ENCODE peak calls at places on chromosomes 4 and X, in seven cellular contexts. One of them, this sample, is unnamed.

GRCh38 chr4:181176306-181176705 is 1066.9 kb upstream of the TENM3 start:
- DNase-seq in body of pancreas: no peak
- DNase-seq in aorta: no peak
- DNase-seq in lower lobe of right lung: no peak
- DNase-seq in right atrium auricular region: no peak
- DNase-seq in mesenchymal stem cell: no peak
- DNase-seq in left ventricle myocardium inferior: no peak
- DNase-seq in this sample: no peak

GRCh38 chr4:32022071-32022470 is 1301.9 kb downstream of the PCDH7 start:
- DNase-seq in body of pancreas: no peak
- DNase-seq in aorta: no peak
- DNase-seq in lower lobe of right lung: no peak
- DNase-seq in right atrium auricular region: no peak
- DNase-seq in mesenchymal stem cell: no peak
- DNase-seq in left ventricle myocardium inferior: no peak
- DNase-seq in this sample: no peak

GRCh38 chrX:2774776-2775175 is 22.9 kb downstream of the XG start:
- DNase-seq in body of pancreas: no peak
- DNase-seq in aorta: no peak
- DNase-seq in lower lobe of right lung: no peak
- DNase-seq in right atrium auricular region: no peak
- DNase-seq in mesenchymal stem cell: no peak
- DNase-seq in left ventricle myocardium inferior: no peak
- DNase-seq in this sample: no peak

GRCh38 chr4:102808009-102808408 is 19.3 kb downstream of the UBE2D3 start:
- DNase-seq in body of pancreas: no peak
- DNase-seq in aorta: no peak
- DNase-seq in lower lobe of right lung: no peak
- DNase-seq in right atrium auricular region: no peak
- DNase-seq in mesenchymal stem cell: no peak
- DNase-seq in left ventricle myocardium inferior: no peak
- DNase-seq in this sample: no peak

GRCh38 chr4:176906693-176907092 is 114.0 kb upstream of the VEGFC start:
- DNase-seq in body of pancreas: no peak
- DNase-seq in aorta: no peak
- DNase-seq in lower lobe of right lung: no peak
- DNase-seq in right atrium auricular region: no peak
- DNase-seq in mesenchymal stem cell: peak; percentile 66
- DNase-seq in left ventricle myocardium inferior: no peak
- DNase-seq in this sample: no peak

GRCh38 chrX:72258174-72258573 is 18.9 kb downstream of the RPS4X start:
- DNase-seq in body of pancreas: no peak
- DNase-seq in aorta: no peak
- DNase-seq in lower lobe of right lung: no peak
- DNase-seq in right atrium auricular region: no peak
- DNase-seq in mesenchymal stem cell: peak; percentile 68
- DNase-seq in left ventricle myocardium inferior: no peak
- DNase-seq in this sample: no peak

GRCh38 chr4:79442422-79442821 is 34.4 kb upstream of the GK2 start:
- DNase-seq in body of pancreas: no peak
- DNase-seq in aorta: no peak
- DNase-seq in lower lobe of right lung: no peak
- DNase-seq in right atrium auricular region: no peak
- DNase-seq in mesenchymal stem cell: peak; percentile 7
- DNase-seq in left ventricle myocardium inferior: no peak
- DNase-seq in this sample: no peak

GRCh38 chr4:93657527-93657926 is 171.0 kb upstream of the ATOH1 start:
- DNase-seq in body of pancreas: no peak
- DNase-seq in aorta: no peak
- DNase-seq in lower lobe of right lung: no peak
- DNase-seq in right atrium auricular region: no peak
- DNase-seq in mesenchymal stem cell: no peak
- DNase-seq in left ventricle myocardium inferior: no peak
- DNase-seq in this sample: no peak

GRCh38 chr4:148376151-148376550 is 66.1 kb downstream of the NR3C2 start:
- DNase-seq in body of pancreas: peak; percentile 73
- DNase-seq in aorta: no peak
- DNase-seq in lower lobe of right lung: no peak
- DNase-seq in right atrium auricular region: peak; percentile 62
- DNase-seq in mesenchymal stem cell: no peak
- DNase-seq in left ventricle myocardium inferior: no peak
- DNase-seq in this sample: peak; percentile 73

GRCh38 chrX:22526339-22526738 is 253.6 kb downstream of the CBLL2 start:
- DNase-seq in body of pancreas: no peak
- DNase-seq in aorta: no peak
- DNase-seq in lower lobe of right lung: no peak
- DNase-seq in right atrium auricular region: no peak
- DNase-seq in mesenchymal stem cell: no peak
- DNase-seq in left ventricle myocardium inferior: no peak
- DNase-seq in this sample: no peak

GRCh38 chr4:26300314-26301307 is 20.2 kb upstream of the RBPJ start:
- DNase-seq in body of pancreas: no peak
- DNase-seq in aorta: no peak
- DNase-seq in lower lobe of right lung: no peak
- DNase-seq in right atrium auricular region: no peak
- DNase-seq in mesenchymal stem cell: no peak
- DNase-seq in left ventricle myocardium inferior: no peak
- DNase-seq in this sample: no peak

GRCh38 chr4:139242511-139243051 is 37.4 kb downstream of the MGARP start:
- DNase-seq in body of pancreas: no peak
- DNase-seq in aorta: no peak
- DNase-seq in lower lobe of right lung: no peak
- DNase-seq in right atrium auricular region: no peak
- DNase-seq in mesenchymal stem cell: peak; percentile 72
- DNase-seq in left ventricle myocardium inferior: no peak
- DNase-seq in this sample: no peak

GRCh38 chr4:183261953-183262775 is 57.9 kb downstream of the CLDN22 start:
- DNase-seq in body of pancreas: peak; percentile 91
- DNase-seq in aorta: peak; percentile 88
- DNase-seq in lower lobe of right lung: peak; percentile 83
- DNase-seq in right atrium auricular region: peak; percentile 85
- DNase-seq in mesenchymal stem cell: peak; percentile 90
- DNase-seq in left ventricle myocardium inferior: peak; percentile 62
- DNase-seq in this sample: peak; percentile 69

GRCh38 chrX:17682259-17682658 is 55.0 kb upstream of the SCML1 start:
- DNase-seq in body of pancreas: no peak
- DNase-seq in aorta: no peak
- DNase-seq in lower lobe of right lung: no peak
- DNase-seq in right atrium auricular region: no peak
- DNase-seq in mesenchymal stem cell: no peak
- DNase-seq in left ventricle myocardium inferior: no peak
- DNase-seq in this sample: no peak

GRCh38 chr4:2417765-2418651 is at the start of gene ZFYVE28:
- DNase-seq in body of pancreas: no peak
- DNase-seq in aorta: peak; percentile 87
- DNase-seq in lower lobe of right lung: peak; percentile 55
- DNase-seq in right atrium auricular region: no peak
- DNase-seq in mesenchymal stem cell: peak; percentile 63
- DNase-seq in left ventricle myocardium inferior: no peak
- DNase-seq in this sample: no peak

GRCh38 chr4:144584428-144584827 is 61.5 kb upstream of the HHIP start:
- DNase-seq in body of pancreas: no peak
- DNase-seq in aorta: no peak
- DNase-seq in lower lobe of right lung: no peak
- DNase-seq in right atrium auricular region: no peak
- DNase-seq in mesenchymal stem cell: no peak
- DNase-seq in left ventricle myocardium inferior: no peak
- DNase-seq in this sample: no peak

DNA sequence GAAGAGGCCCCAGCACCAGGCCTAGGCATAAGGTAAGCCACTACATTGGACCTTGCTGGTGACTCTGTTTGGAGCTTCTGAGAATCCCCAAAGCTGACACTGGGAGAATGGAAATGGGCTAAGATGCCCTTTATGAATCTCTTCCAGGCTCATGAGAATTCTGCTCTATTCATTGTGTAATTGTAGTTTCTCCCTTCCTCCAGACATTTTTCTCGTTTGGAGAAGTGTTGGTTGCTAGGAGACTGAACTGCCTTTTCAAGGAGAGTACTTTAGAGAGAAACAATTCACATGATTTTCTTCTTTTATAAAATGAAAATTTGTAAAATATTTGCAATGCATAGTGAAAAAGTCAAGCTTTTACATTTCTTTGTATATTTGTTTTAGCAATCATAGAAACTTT is 24.7 kb upstream of the DCHS2 start:
- DNase-seq in body of pancreas: no peak
- DNase-seq in aorta: no peak
- DNase-seq in lower lobe of right lung: no peak
- DNase-seq in right atrium auricular region: no peak
- DNase-seq in mesenchymal stem cell: no peak
- DNase-seq in left ventricle myocardium inferior: no peak
- DNase-seq in this sample: no peak
- H3K27ac ChIP-seq in body of pancreas: no peak overlapping the region
- H3K27ac ChIP-seq in aorta: no peak overlapping the region
- H3K27ac ChIP-seq in lower lobe of right lung: no peak overlapping the region
- H3K27ac ChIP-seq in right atrium auricular region: no peak overlapping the region
- H3K27ac ChIP-seq in mesenchymal stem cell: no peak overlapping the region
- H3K27ac ChIP-seq in left ventricle myocardium inferior: no peak overlapping the region
- H3K27ac ChIP-seq in this sample: no peak overlapping the region

GRCh38 chr4:184409911-184410692 is 64.2 kb downstream of the IRF2 start:
- DNase-seq in body of pancreas: no peak
- DNase-seq in aorta: no peak
- DNase-seq in lower lobe of right lung: no peak
- DNase-seq in right atrium auricular region: no peak
- DNase-seq in mesenchymal stem cell: no peak
- DNase-seq in left ventricle myocardium inferior: no peak
- DNase-seq in this sample: no peak

GRCh38 chr4:184416913-184417734 is 57.2 kb downstream of the IRF2 start:
- DNase-seq in body of pancreas: no peak
- DNase-seq in aorta: no peak
- DNase-seq in lower lobe of right lung: no peak
- DNase-seq in right atrium auricular region: no peak
- DNase-seq in mesenchymal stem cell: peak; percentile 52
- DNase-seq in left ventricle myocardium inferior: no peak
- DNase-seq in this sample: peak; percentile 59

GRCh38 chr4:184415071-184415470 is 59.3 kb downstream of the IRF2 start:
- DNase-seq in body of pancreas: no peak
- DNase-seq in aorta: no peak
- DNase-seq in lower lobe of right lung: no peak
- DNase-seq in right atrium auricular region: no peak
- DNase-seq in mesenchymal stem cell: no peak
- DNase-seq in left ventricle myocardium inferior: no peak
- DNase-seq in this sample: no peak

GRCh38 chr4:184410748-184411147 is 63.6 kb downstream of the IRF2 start:
- DNase-seq in body of pancreas: no peak
- DNase-seq in aorta: no peak
- DNase-seq in lower lobe of right lung: no peak
- DNase-seq in right atrium auricular region: no peak
- DNase-seq in mesenchymal stem cell: no peak
- DNase-seq in left ventricle myocardium inferior: no peak
- DNase-seq in this sample: no peak

DNA sequence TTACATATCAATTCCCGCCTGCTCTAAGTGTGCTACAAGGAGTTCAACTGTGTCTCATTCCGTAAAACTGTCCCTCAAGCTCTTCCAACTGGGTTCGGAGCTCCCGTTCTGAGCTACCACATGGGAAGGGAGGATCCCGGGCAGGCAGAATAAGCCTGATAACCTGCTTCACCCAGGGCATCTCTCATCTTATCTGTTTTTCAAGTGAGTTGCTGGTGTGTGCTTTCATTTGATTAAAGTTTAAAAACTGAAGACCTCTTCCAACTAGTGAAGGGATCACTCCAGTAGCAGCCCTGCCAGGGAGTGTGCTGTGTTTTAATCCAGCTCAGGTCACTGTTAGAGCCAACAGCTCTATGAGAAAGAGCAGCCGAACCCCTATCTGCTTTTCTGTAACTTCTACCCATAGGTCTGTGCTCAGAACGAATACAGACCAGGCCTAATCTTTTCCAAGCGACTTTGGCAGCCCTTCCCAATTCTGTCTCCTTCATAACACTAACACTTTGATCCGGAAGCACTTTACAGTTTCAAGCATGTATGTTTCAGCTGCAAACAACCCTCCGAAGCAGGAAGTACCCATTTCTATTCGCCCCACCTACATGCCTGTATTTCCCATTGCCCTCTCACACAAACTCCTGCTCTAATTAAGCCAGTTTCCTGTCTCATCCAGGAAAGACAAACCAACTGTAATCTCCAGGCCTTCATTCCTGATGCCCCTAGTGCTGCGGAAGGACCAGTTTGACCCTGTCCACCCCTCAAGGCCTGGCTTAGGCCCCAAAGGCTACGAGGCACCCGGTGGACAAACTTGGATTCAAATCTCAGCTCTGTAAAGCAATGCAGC is 60.9 kb downstream of the IRF2 start:
- DNase-seq in body of pancreas: no peak
- DNase-seq in aorta: no peak
- DNase-seq in lower lobe of right lung: no peak
- DNase-seq in right atrium auricular region: no peak
- DNase-seq in mesenchymal stem cell: no peak
- DNase-seq in left ventricle myocardium inferior: no peak
- DNase-seq in this sample: no peak
- H3K36me3 ChIP-seq in body of pancreas: peaks cover 3% of the 10 kb centered on the region
- H3K36me3 ChIP-seq in aorta: no peaks in the 10 kb centered on the region
- H3K36me3 ChIP-seq in lower lobe of right lung: peaks cover 52% of the 10 kb centered on the region
- H3K36me3 ChIP-seq in right atrium auricular region: peaks cover 30% of the 10 kb centered on the region
- H3K36me3 ChIP-seq in mesenchymal stem cell: peaks cover 16% of the 10 kb centered on the region
- H3K36me3 ChIP-seq in left ventricle myocardium inferior: peaks cover 23% of the 10 kb centered on the region
- H3K36me3 ChIP-seq in this sample: peaks cover 17% of the 10 kb centered on the region

DNA sequence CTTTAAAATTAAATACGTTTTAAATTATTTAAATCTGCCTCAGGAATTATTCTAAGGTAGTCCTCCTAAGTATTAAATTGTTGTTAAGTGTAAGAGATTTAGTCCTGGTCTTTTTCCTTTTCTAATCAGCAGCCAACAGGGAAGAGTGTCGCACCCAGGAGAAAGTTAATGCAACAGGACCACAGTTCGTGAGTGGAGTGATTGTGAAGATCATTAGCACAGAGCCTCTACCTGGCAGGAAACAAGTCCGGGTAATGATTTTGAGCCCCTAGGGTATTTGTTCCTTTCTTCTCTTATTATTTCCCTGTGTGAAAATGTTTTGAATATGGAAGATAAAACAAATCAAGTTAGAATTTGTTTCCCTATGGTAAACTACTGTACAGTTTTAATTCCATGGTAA is 13.4 kb downstream of the LARP7 start:
- DNase-seq in body of pancreas: no peak
- DNase-seq in aorta: no peak
- DNase-seq in lower lobe of right lung: no peak
- DNase-seq in right atrium auricular region: no peak
- DNase-seq in mesenchymal stem cell: no peak
- DNase-seq in left ventricle myocardium inferior: no peak
- DNase-seq in this sample: no peak
- H3K4me3 ChIP-seq in body of pancreas: no peak overlapping the region
- H3K4me3 ChIP-seq in aorta: no peak overlapping the region
- H3K4me3 ChIP-seq in lower lobe of right lung: no peak overlapping the region
- H3K4me3 ChIP-seq in right atrium auricular region: no peak overlapping the region
- H3K4me3 ChIP-seq in mesenchymal stem cell: no peak overlapping the region
- H3K4me3 ChIP-seq in left ventricle myocardium inferior: no peak overlapping the region
- H3K4me3 ChIP-seq in this sample: no peak overlapping the region

DNA sequence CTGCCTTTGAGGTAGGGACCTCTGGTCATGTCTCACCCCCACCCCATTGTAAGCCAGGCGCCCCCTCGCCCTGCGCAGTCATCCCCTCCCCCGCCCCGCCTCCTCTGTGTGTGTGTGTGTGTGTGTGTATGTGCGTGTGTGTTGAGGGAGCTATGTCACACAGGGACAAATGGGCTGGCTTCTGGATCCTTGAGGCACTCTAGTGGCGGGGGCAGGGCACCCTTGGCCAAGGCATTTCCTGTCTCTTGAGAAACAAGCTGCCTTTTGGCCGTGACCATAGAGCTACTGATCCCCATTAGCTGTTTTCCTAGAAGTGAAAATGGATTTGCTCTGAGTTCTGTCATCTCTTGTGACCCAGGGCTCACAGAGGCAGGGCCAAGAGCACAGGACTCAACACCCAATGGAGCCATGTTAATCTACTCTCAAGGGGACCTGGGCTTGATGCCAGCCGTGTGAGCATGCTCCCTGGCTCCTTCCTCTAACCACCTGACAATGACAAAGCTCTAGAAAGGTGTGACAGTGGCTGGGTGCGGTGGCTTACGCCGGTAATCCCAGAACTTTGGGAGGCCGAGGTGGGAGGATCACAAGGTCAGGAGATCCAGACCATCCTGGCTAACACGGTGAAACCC is 162.5 kb upstream of the BCOR start:
- DNase-seq in body of pancreas: no peak
- DNase-seq in aorta: no peak
- DNase-seq in lower lobe of right lung: peak; percentile 72
- DNase-seq in right atrium auricular region: no peak
- DNase-seq in mesenchymal stem cell: peak; percentile 77
- DNase-seq in left ventricle myocardium inferior: no peak
- DNase-seq in this sample: no peak
- H3K27ac ChIP-seq in body of pancreas: no peak overlapping the region
- H3K27ac ChIP-seq in aorta: no peak overlapping the region
- H3K27ac ChIP-seq in lower lobe of right lung: no peak overlapping the region
- H3K27ac ChIP-seq in right atrium auricular region: no peak overlapping the region
- H3K27ac ChIP-seq in mesenchymal stem cell: no peak overlapping the region
- H3K27ac ChIP-seq in left ventricle myocardium inferior: no peak overlapping the region
- H3K27ac ChIP-seq in this sample: no peak overlapping the region